ENCODE peak calls at places on chromosome 6, in eight cellular contexts. G is 8988T; Z is hepatic stellate cell; F is stimulated activated CD4-positive, alpha-beta T cell treated with anti-CD3 and anti-CD28 coated beads, Interleukin-2, amount 100 ng/mL, for 24 hours; X is colonic mucosa; U is activated CD8-positive, alpha-beta T cell treated with anti-CD3 and anti-CD28 coated beads for 36 hours; J is caudate nucleus; W is NCI-H524. D is an unnamed sample.

GRCh38 chr6:79546186-79546585 is 9.0 kb upstream of the LCA5 start:
- DNase-seq in U (no peak), F (no peak), J (no peak), G (no peak), Z (no peak), W (no peak), X (no peak), D (peak)

GRCh38 chr6:146968041-146968760 is 236.0 kb upstream of the STXBP5 start:
- DNase-seq in Z (peak), J (no peak), W (peak), X (no peak), U (no peak), G (peak), F (no peak), D (peak)

GRCh38 chr6:147615659-147616456 is 107.4 kb downstream of the SAMD5 start:
- DNase-seq in Z (no peak), J (no peak), U (no peak), X (no peak), G (no peak), F (no peak), W (no peak), D (no peak)

GRCh38 chr6:5302995-5303622 is 41.8 kb downstream of the FARS2 start:
- DNase-seq in X (peak), F (peak), J (no peak), W (peak), G (peak), U (peak), Z (no peak), D (peak)

GRCh38 chr6:27214126-27214601 is 33.3 kb upstream of the PRSS16 start:
- DNase-seq in W (no peak), G (no peak), X (no peak), Z (no peak), U (no peak), J (no peak), F (no peak), D (peak)

GRCh38 chr6:159174263-159174974 is 5.2 kb downstream of the FNDC1 start:
- DNase-seq in J (peak), G (peak), W (peak), Z (peak), U (peak), F (peak), X (peak), D (peak)

GRCh38 chr6:157226026-157226639 is 97.2 kb downstream of the TMEM242 start:
- DNase-seq in G (no peak), W (no peak), F (no peak), J (no peak), X (no peak), Z (no peak), U (no peak), D (no peak)

GRCh38 chr6:27753668-27754407 is 158.4 kb downstream of the OR2B2 start:
- DNase-seq in Z (peak), X (peak), J (peak), G (peak), W (peak), U (peak), F (peak), D (peak)

GRCh38 chr6:18504232-18504596 is 117.1 kb downstream of the RNF144B start:
- DNase-seq in J (no peak), W (no peak), G (no peak), F (no peak), U (no peak), X (no peak), Z (no peak), D (no peak)

GRCh38 chr6:52362443-52363221 is 681 bp downstream of the PAQR8 start:
- DNase-seq in Z (peak), F (peak), U (peak), X (peak), G (peak), W (peak), J (peak), D (peak)

GRCh38 chr6:12962995-12963394 is 246.4 kb downstream of the PHACTR1 start:
- DNase-seq in W (no peak), J (no peak), X (no peak), U (peak), F (no peak), G (peak), Z (no peak), D (peak)

GRCh38 chr6:89432875-89433636 is at the start of gene ANKRD6:
- DNase-seq in U (peak), W (peak), G (peak), Z (peak), X (peak), F (peak), J (peak), D (peak)

GRCh38 chr6:30720738-30721197 is 616 bp downstream of the TUBB start:
- DNase-seq in J (peak), F (peak), W (peak), G (no peak), X (peak), Z (no peak), U (peak), D (peak)

GRCh38 chr6:133546098-133546497 is 304.9 kb downstream of the EYA4 start:
- DNase-seq in F (no peak), X (no peak), Z (no peak), U (no peak), J (no peak), G (no peak), W (peak), D (no peak)

GRCh38 chr6:98875375-98875774 is 41.0 kb downstream of the POU3F2 start:
- DNase-seq in Z (no peak), J (no peak), W (no peak), G (no peak), F (no peak), X (no peak), U (no peak), D (no peak)

GRCh38 chr6:32954212-32954745 is 1.4 kb upstream of the HLA-DMA start:
- DNase-seq in J (no peak), Z (no peak), F (no peak), X (no peak), U (no peak), G (no peak), W (no peak), D (no peak)

GRCh38 chr6:151211075-151211474 is 28.7 kb upstream of the AKAP12 start:
- DNase-seq in Z (no peak), J (no peak), F (no peak), U (no peak), G (no peak), X (no peak), W (no peak), D (no peak)

GRCh38 chr6:34630040-34630439 is 66.5 kb downstream of the ILRUN start:
- DNase-seq in U (no peak), J (no peak), X (no peak), F (no peak), G (no peak), Z (peak), W (no peak), D (peak)

GRCh38 chr6:109105681-109106080 is 10.4 kb downstream of the CEP57L1 start:
- DNase-seq in W (no peak), U (no peak), Z (no peak), F (no peak), G (no peak), X (no peak), J (no peak), D (no peak)

GRCh38 chr6:139605350-139605749 is 230.9 kb upstream of the CITED2 start:
- DNase-seq in U (no peak), W (no peak), J (no peak), Z (no peak), G (no peak), X (no peak), F (no peak), D (peak)

GRCh38 chr6:99603421-99604160 is 3.0 kb upstream of the PRDM13 start:
- DNase-seq in J (no peak), W (peak), G (no peak), Z (no peak), X (no peak), F (peak), U (peak), D (peak)

GRCh38 chr6:17596085-17596484 is 4.0 kb upstream of the FAM8A1 start:
- DNase-seq in G (no peak), X (no peak), W (no peak), F (no peak), U (no peak), J (no peak), Z (no peak), D (no peak)

GRCh38 chr6:30884521-30885480 is 482 bp downstream of the DDR1 start:
- DNase-seq in G (peak), Z (peak), J (peak), X (peak), W (peak), F (peak), U (peak), D (peak)

GRCh38 chr6:70099732-70100131 is 203.2 kb downstream of the COL9A1 start:
- DNase-seq in W (no peak), G (no peak), F (no peak), X (no peak), U (no peak), J (no peak), Z (no peak), D (no peak)

GRCh38 chr6:40599580-40599979 is 12.4 kb upstream of the LRFN2 start:
- DNase-seq in Z (no peak), F (no peak), U (no peak), J (no peak), X (no peak), G (no peak), W (no peak), D (no peak)

D was measured in Daoy.